ENCODE peak calls at places on chromosomes 1 and 21, in seven cellular contexts. C is NCI-H510A treated with DMSO at 0.1 percent for 48 hours; F is activated T-cell treated with anti-CD3 and anti-CD28 coated beads for 1 hour; B is GM23338; W is stimulated activated CD4-positive, alpha-beta T cell treated with anti-CD3 and anti-CD28 coated beads, Interleukin-12 subunit alpha, Interleukin-12 subunit beta, amount 100 ng/mL, for 48 hours; L is GM23248; K is sciatic nerve. R is an unnamed sample.

GRCh38 chr21:35782667-35783066 is 277.7 kb downstream of the SETD4 start:
- DNase-seq in C (no peak), F (no peak), B (no peak), W (no peak), L (no peak), K (no peak), R (no peak)

GRCh38 chr1:94866178-94866822 is 46.1 kb downstream of the SLC44A3 start:
- DNase-seq in C (no peak), F (no peak), B (no peak), W (no peak), L (peak), K (no peak), R (peak)

GRCh38 chr1:112298558-112298957 is 97.5 kb upstream of the CTTNBP2NL start:
- DNase-seq in C (no peak), F (no peak), B (peak), W (no peak), L (peak), K (no peak), R (peak)

GRCh38 chr1:150582371-150582770 is 3.0 kb upstream of the MCL1 start:
- DNase-seq in C (no peak), F (no peak), B (no peak), W (no peak), L (peak), K (no peak), R (peak)

GRCh38 chr1:46202975-46203737 is at the start of gene LURAP1:
- DNase-seq in C (peak), F (peak), B (peak), W (no peak), L (peak), K (peak), R (peak)

GRCh38 chr1:45306319-45306718 is 20.4 kb upstream of the HPDL start:
- DNase-seq in C (no peak), F (no peak), B (no peak), W (peak), L (peak), K (no peak), R (peak)

GRCh38 chr1:178220094-178220493 is 126.2 kb downstream of the RASAL2 start:
- DNase-seq in C (no peak), F (no peak), B (no peak), W (no peak), L (peak), K (no peak), R (peak)

GRCh38 chr1:235450886-235451457 is 53.3 kb downstream of the B3GALNT2 start:
- DNase-seq in C (no peak), F (no peak), B (peak), W (no peak), L (no peak), K (no peak), R (no peak)

GRCh38 chr1:110057963-110058518 is 12.4 kb downstream of the ALX3 start:
- DNase-seq in C (no peak), F (no peak), B (no peak), W (no peak), L (peak), K (no peak), R (peak)

GRCh38 chr1:207103892-207104373 is at the start of gene C4BPA:
- DNase-seq in C (no peak), F (no peak), B (no peak), W (no peak), L (no peak), K (no peak), R (no peak)

GRCh38 chr1:101376121-101377095 is 139.6 kb downstream of the S1PR1 start:
- DNase-seq in C (no peak), F (no peak), B (no peak), W (no peak), L (no peak), K (no peak), R (no peak)

GRCh38 chr1:173202430-173203145 is 4.5 kb downstream of the TNFSF4 start:
- DNase-seq in C (peak), F (no peak), B (peak), W (no peak), L (peak), K (no peak), R (peak)

GRCh38 chr1:178938959-178939317 is 68.1 kb upstream of the ANGPTL1 start:
- DNase-seq in C (no peak), F (no peak), B (no peak), W (no peak), L (peak), K (no peak), R (no peak)

GRCh38 chr1:8858112-8858668 is 20.3 kb downstream of the ENO1 start:
- DNase-seq in C (no peak), F (no peak), B (no peak), W (no peak), L (no peak), K (no peak), R (peak)

GRCh38 chr1:183030053-183030452 is 6.8 kb downstream of the LAMC1 start:
- DNase-seq in C (peak), F (no peak), B (no peak), W (no peak), L (peak), K (no peak), R (peak)

GRCh38 chr1:81730881-81731280 is 69.9 kb upstream of the ADGRL2 start:
- DNase-seq in C (no peak), F (no peak), B (no peak), W (no peak), L (no peak), K (no peak), R (no peak)

GRCh38 chr1:217135569-217135915 is 412.3 kb upstream of the ESRRG start:
- DNase-seq in C (peak), F (no peak), B (peak), W (no peak), L (peak), K (no peak), R (no peak)

GRCh38 chr21:8990326-8991087 is 1530.9 kb upstream of the TPTE start:
- DNase-seq in C (peak), F (no peak), B (peak), W (no peak), L (no peak), K (no peak), R (peak)

GRCh38 chr1:229508823-229509337 is 739 bp upstream of the NUP133 start:
- DNase-seq in C (peak), F (no peak), B (no peak), W (no peak), L (no peak), K (no peak), R (no peak)

GRCh38 chr1:13700521-13701273 is 709 bp downstream of the PRDM2 start:
- DNase-seq in C (no peak), F (peak), B (peak), W (no peak), L (peak), K (peak), R (peak)

GRCh38 chr1:25197235-25197930 is 34.9 kb downstream of the SYF2 start:
- DNase-seq in C (peak), F (no peak), B (no peak), W (no peak), L (no peak), K (no peak), R (no peak)

GRCh38 chr21:15667010-15667409 is 62.8 kb upstream of the USP25 start:
- DNase-seq in C (no peak), F (no peak), B (no peak), W (no peak), L (peak), K (no peak), R (peak)

GRCh38 chr1:53656062-53656915 is 82.7 kb downstream of the GLIS1 start:
- DNase-seq in C (no peak), F (no peak), B (no peak), W (no peak), L (peak), K (no peak), R (peak)

GRCh38 chr1:161440312-161440894 is 64.9 kb upstream of the FCGR2A start:
- DNase-seq in C (no peak), F (peak), B (peak), W (peak), L (peak), K (peak), R (peak)

GRCh38 chr1:66917476-66917875 is 7.2 kb downstream of the DNAI4 start:
- DNase-seq in C (no peak), F (no peak), B (no peak), W (no peak), L (no peak), K (no peak), R (no peak)

GRCh38 chr1:172325562-172325961 is 94.9 kb upstream of the C1orf105 start:
- DNase-seq in C (no peak), F (no peak), B (no peak), W (no peak), L (peak), K (no peak), R (peak)

GRCh38 chr1:206803221-206803730 is 31.0 kb upstream of the IL10 start:
- DNase-seq in C (no peak), F (peak), B (no peak), W (peak), L (no peak), K (no peak), R (no peak)

GRCh38 chr1:81834268-81834667 is 33.5 kb downstream of the ADGRL2 start:
- DNase-seq in C (no peak), F (no peak), B (no peak), W (no peak), L (no peak), K (no peak), R (peak)

GRCh38 chr1:119687391-119688079 is 24.2 kb upstream of the PHGDH start:
- DNase-seq in C (peak), F (no peak), B (peak), W (no peak), L (peak), K (no peak), R (no peak)

GRCh38 chr1:239455743-239456142 is 69.4 kb downstream of the CHRM3 start:
- DNase-seq in C (no peak), F (no peak), B (no peak), W (no peak), L (no peak), K (no peak), R (no peak)

GRCh38 chr1:168138134-168138533 is 1.4 kb upstream of the GPR161 start:
- DNase-seq in C (no peak), F (no peak), B (no peak), W (no peak), L (peak), K (no peak), R (peak)

GRCh38 chr21:46129846-46130651 is 25.3 kb downstream of the FTCD start:
- DNase-seq in C (no peak), F (no peak), B (no peak), W (no peak), L (no peak), K (no peak), R (no peak)

GRCh38 chr21:43818685-43819084 is 29.3 kb downstream of the RRP1 start:
- DNase-seq in C (no peak), F (no peak), B (no peak), W (no peak), L (no peak), K (no peak), R (no peak)

GRCh38 chr21:45893166-45894106 is 88.1 kb upstream of the COL6A1 start:
- DNase-seq in C (no peak), F (no peak), B (no peak), W (no peak), L (no peak), K (no peak), R (no peak)

GRCh38 chr1:33661791-33662190 is 189.3 kb downstream of the ZSCAN20 start:
- DNase-seq in C (peak), F (no peak), B (no peak), W (no peak), L (no peak), K (no peak), R (no peak)